ENCODE peak calls at places on chromosomes 2 and 18, in four cellular contexts. One of them, this sample, is unnamed.

GRCh38 chr2:81078631-81079030 is 774.1 kb upstream of the LRRTM1 start:
- DNase-seq in HepG2: no peak
- DNase-seq in HCT116: no peak
- DNase-seq in K562: no peak
- DNase-seq in this sample: no peak

GRCh38 chr2:21489050-21489449 is 365.3 kb downstream of the TDRD15 start:
- DNase-seq in HCT116: no peak
- DNase-seq in K562: no peak
- DNase-seq in HepG2: no peak
- DNase-seq in this sample: no peak

GRCh38 chr18:33444699-33445098 is 4.2 kb upstream of the CCDC178 start:
- DNase-seq in HCT116: no peak
- DNase-seq in K562: no peak
- DNase-seq in HepG2: no peak
- DNase-seq in this sample: no peak

GRCh38 chr2:121565389-121566250 is 34.9 kb downstream of the RNU4ATAC start:
- DNase-seq in HepG2: no peak
- DNase-seq in HCT116: no peak
- DNase-seq in K562: no peak
- DNase-seq in this sample: no peak

GRCh38 chr2:102025016-102025491 is 33.3 kb downstream of the IL1R2 start:
- DNase-seq in HCT116: no peak
- DNase-seq in HepG2: peak
- DNase-seq in K562: no peak
- DNase-seq in this sample: no peak

GRCh38 chr2:100877555-100877954 is 57.6 kb downstream of the NPAS2 start:
- DNase-seq in K562: no peak
- DNase-seq in HCT116: no peak
- DNase-seq in HepG2: no peak
- DNase-seq in this sample: no peak

GRCh38 chr2:120224735-120225548 is 1.7 kb upstream of the TMEM185B start:
- DNase-seq in HepG2: no peak
- DNase-seq in K562: no peak
- DNase-seq in HCT116: no peak
- DNase-seq in this sample: no peak

GRCh38 chr2:119008108-119008507 is 66.1 kb downstream of the MARCO start:
- DNase-seq in HCT116: peak
- DNase-seq in K562: peak
- DNase-seq in HepG2: peak
- DNase-seq in this sample: no peak

GRCh38 chr18:13452448-13452811 is 233.9 kb downstream of the LDLRAD4 start:
- DNase-seq in HepG2: no peak
- DNase-seq in HCT116: no peak
- DNase-seq in K562: no peak
- DNase-seq in this sample: no peak

GRCh38 chr2:206011018-206011614 is 74.9 kb downstream of the INO80D start:
- DNase-seq in HepG2: no peak
- DNase-seq in HCT116: no peak
- DNase-seq in K562: no peak
- DNase-seq in this sample: no peak

GRCh38 chr18:36547544-36547943 is 250.0 kb downstream of the FHOD3 start:
- DNase-seq in HepG2: no peak
- DNase-seq in K562: no peak
- DNase-seq in HCT116: no peak
- DNase-seq in this sample: no peak

GRCh38 chr2:98702127-98702802 is 28.7 kb downstream of the MGAT4A start:
- DNase-seq in HCT116: no peak
- DNase-seq in HepG2: peak
- DNase-seq in K562: no peak
- DNase-seq in this sample: no peak

GRCh38 chr2:57510704-57511103 is 535.9 kb upstream of the VRK2 start:
- DNase-seq in HepG2: no peak
- DNase-seq in HCT116: no peak
- DNase-seq in K562: no peak
- DNase-seq in this sample: no peak

GRCh38 chr2:134146620-134147019 is 107.3 kb upstream of the MGAT5 start:
- DNase-seq in K562: no peak
- DNase-seq in HCT116: no peak
- DNase-seq in HepG2: no peak
- DNase-seq in this sample: no peak

GRCh38 chr2:72915907-72916742 is 1.2 kb upstream of the EMX1 start:
- DNase-seq in HepG2: peak
- DNase-seq in HCT116: no peak
- DNase-seq in K562: peak
- DNase-seq in this sample: peak
- TF ChIP-seq FOSL1 in HepG2: no peak
- TF ChIP-seq FOSL1 in HCT116: no peak
- TF ChIP-seq FOSL1 in K562: no peak
- TF ChIP-seq FOSL1 in this sample: no peak

GRCh38 chr18:478679-479078 is 21.8 kb downstream of the COLEC12 start:
- DNase-seq in HepG2: no peak
- DNase-seq in HCT116: no peak
- DNase-seq in K562: no peak
- DNase-seq in this sample: no peak
- TF ChIP-seq CEBPB in HepG2: no peak
- TF ChIP-seq CEBPB in HCT116: no peak
- TF ChIP-seq CEBPB in K562: no peak
- TF ChIP-seq CEBPB in this sample: no peak

GRCh38 chr2:40098786-40099470 is 319.9 kb upstream of the THUMPD2 start:
- DNase-seq in K562: no peak
- DNase-seq in HCT116: no peak
- DNase-seq in HepG2: no peak
- DNase-seq in this sample: no peak

GRCh38 chr2:40096360-40096759 is 317.3 kb upstream of the THUMPD2 start:
- DNase-seq in HCT116: no peak
- DNase-seq in K562: no peak
- DNase-seq in HepG2: no peak
- DNase-seq in this sample: no peak

GRCh38 chr2:40095003-40095402 is 315.9 kb upstream of the THUMPD2 start:
- DNase-seq in HepG2: no peak
- DNase-seq in K562: no peak
- DNase-seq in HCT116: no peak
- DNase-seq in this sample: no peak

GRCh38 chr2:40101076-40101688 is 322.1 kb upstream of the THUMPD2 start:
- DNase-seq in K562: no peak
- DNase-seq in HCT116: no peak
- DNase-seq in HepG2: no peak
- DNase-seq in this sample: no peak

DNA sequence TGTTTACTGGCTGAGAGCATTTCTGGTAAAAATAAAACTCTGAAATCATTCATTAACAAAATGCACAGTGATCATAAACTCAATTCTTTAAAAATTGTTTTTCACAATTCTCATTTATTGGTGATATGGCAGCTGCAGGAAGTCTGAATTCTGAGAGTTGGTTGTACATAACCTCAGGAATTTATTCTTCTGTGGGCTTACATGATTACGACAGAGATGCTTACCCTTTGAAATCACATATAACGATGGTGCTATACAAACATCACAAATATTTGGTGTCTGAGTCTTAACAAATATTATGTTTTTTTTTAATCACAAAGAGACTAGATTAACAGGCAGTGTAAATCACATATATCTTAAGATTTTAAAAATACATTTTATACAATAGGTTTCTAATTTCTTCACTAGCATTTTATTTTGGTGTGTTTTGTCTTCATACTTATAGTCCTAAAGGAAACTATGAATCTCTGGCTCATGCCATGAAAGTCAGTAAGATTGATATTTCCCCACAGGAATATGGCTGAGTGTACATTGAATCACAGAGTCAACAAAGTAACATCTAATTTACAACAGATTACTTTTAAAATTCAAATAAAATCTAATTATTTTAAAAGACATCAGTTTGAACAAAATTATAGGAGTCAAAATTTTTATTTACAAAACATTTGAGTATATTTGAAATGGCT is 318.8 kb upstream of the THUMPD2 start:
- DNase-seq in HepG2: no peak
- DNase-seq in K562: no peak
- DNase-seq in HCT116: no peak
- DNase-seq in this sample: no peak
- TF ChIP-seq JUND in HepG2: no peak
- TF ChIP-seq JUND in K562: no peak
- TF ChIP-seq JUND in HCT116: no peak
- TF ChIP-seq JUND in this sample: no peak

DNA sequence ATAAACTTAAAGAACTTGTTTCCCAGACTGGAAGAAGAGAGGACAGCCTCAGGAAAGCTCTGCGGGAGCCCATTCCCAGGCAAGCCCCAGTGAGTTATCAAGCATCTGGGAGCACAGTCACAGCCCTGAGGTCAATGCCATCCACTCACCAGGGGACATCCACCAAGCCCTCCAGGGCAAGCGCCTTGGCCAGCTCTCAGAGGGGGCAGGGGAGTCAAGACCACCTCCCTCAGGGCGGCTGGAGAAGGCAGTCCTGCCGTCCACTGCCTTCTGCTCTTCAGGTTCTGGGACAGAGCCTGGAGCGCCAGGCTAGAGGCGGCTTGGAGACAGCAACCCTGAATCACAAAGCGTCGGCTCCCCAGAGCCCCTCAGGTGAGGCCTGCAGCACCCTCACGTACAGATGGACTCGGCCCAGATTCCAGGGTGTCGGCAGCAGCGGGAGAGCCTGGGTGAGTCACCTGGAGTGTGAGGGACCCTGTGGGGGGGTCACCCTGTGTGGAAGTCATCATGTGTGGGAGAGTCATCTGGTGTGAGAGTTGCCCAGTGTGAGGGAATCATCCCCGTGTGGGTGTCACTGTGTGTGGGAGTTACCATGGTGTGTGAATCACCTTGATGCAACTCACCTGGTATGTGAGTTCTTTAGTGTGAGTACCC is 100.9 kb upstream of the TEX51 start:
- DNase-seq in HepG2: no peak
- DNase-seq in HCT116: no peak
- DNase-seq in K562: no peak
- DNase-seq in this sample: peak
- TF ChIP-seq FOSL1 in HepG2: no peak
- TF ChIP-seq FOSL1 in HCT116: no peak
- TF ChIP-seq FOSL1 in K562: no peak
- TF ChIP-seq FOSL1 in this sample: no peak

GRCh38 chr2:28736034-28736433 is 15.6 kb upstream of the PPP1CB start:
- DNase-seq in K562: no peak
- DNase-seq in HepG2: no peak
- DNase-seq in HCT116: no peak
- DNase-seq in this sample: no peak
- TF ChIP-seq CEBPB in K562: no peak
- TF ChIP-seq CEBPB in HepG2: no peak
- TF ChIP-seq CEBPB in HCT116: no peak
- TF ChIP-seq CEBPB in this sample: no peak

GRCh38 chr2:70340075-70340474 is 38.2 kb upstream of the FAM136A start:
- DNase-seq in K562: no peak
- DNase-seq in HepG2: no peak
- DNase-seq in HCT116: no peak
- DNase-seq in this sample: no peak
- TF ChIP-seq JUND in K562: no peak
- TF ChIP-seq JUND in HepG2: no peak
- TF ChIP-seq JUND in HCT116: no peak
- TF ChIP-seq JUND in this sample: no peak

DNA sequence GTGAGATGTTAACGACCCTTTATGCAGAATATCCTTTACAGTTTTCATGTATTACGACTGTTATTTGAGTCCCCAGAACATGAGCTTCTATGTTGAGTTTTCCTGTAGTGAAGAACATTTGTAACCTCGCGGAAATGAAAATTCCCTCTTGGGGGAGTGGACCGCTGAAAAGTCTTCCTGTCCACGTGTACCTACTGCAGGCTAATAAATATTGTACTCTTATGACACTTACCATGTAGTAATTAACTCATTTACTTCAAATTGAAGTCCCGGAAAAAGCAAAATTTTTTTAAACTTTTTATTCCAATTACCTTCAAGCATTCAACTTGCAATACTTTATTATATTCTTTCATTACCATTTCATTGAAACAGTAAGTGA is 1.1 kb downstream of the ERLEC1 start:
- DNase-seq in K562: no peak
- DNase-seq in HepG2: peak
- DNase-seq in HCT116: no peak
- DNase-seq in this sample: no peak
- TF ChIP-seq FOSL1 in K562: no peak
- TF ChIP-seq FOSL1 in HepG2: no peak
- TF ChIP-seq FOSL1 in HCT116: no peak
- TF ChIP-seq FOSL1 in this sample: no peak

GRCh38 chr2:31725444-31725843 is 144.7 kb upstream of the SRD5A2 start:
- DNase-seq in K562: no peak
- DNase-seq in HepG2: no peak
- DNase-seq in HCT116: no peak
- DNase-seq in this sample: no peak

GRCh38 chr2:31728406-31729064 is 147.8 kb upstream of the SRD5A2 start:
- DNase-seq in HepG2: no peak
- DNase-seq in HCT116: no peak
- DNase-seq in K562: no peak
- DNase-seq in this sample: no peak

GRCh38 chr2:31729065-31729439 is 148.3 kb upstream of the SRD5A2 start:
- DNase-seq in HepG2: peak
- DNase-seq in K562: no peak
- DNase-seq in HCT116: no peak
- DNase-seq in this sample: no peak

DNA sequence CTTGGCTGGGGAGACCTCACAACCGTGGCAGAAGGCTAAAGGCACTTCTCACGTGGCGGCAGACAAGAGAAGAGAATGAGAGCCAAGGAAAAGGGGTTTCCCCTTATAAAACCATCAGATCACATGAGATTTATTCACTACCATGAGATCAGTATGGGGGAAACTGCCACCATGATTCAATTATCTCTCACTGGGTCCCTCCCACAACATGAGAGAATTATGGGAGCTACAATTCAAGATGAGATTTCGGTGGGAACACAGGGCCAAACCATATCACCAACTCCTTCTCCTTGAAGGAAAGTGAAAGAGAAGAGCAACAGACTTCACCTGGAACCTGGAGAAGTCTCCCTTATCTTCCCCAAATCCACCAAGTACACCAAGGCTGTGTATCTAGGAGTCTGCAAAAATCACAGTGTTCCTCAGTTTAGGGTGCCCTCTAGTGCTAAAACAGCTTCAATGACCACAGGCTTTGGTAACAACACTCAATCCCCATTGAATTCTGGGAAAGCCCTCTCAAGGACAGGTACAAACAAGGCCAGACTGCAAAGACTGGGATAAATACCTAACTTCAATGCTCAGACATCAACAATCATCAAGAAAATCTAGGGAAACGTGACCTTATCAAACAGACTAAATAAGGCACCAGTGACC is 148.8 kb upstream of the SRD5A2 start:
- DNase-seq in HCT116: peak
- DNase-seq in HepG2: peak
- DNase-seq in K562: peak
- DNase-seq in this sample: no peak
- TF ChIP-seq CEBPB in HCT116: no peak
- TF ChIP-seq CEBPB in HepG2: no peak
- TF ChIP-seq CEBPB in K562: no peak
- TF ChIP-seq CEBPB in this sample: no peak

This sample was measured in H1.